ENCODE peak calls at places on chromosome 5, in seven cellular contexts. One of them, this sample, is unnamed.
A peak's percentile ranks its signal among the peaks of the same experiment; 100 is the strongest.

GRCh38 chr5:5104550-5104949 is 35.6 kb upstream of the ADAMTS16 start:
- DNase-seq in IMR-90: no peak
- DNase-seq in H9: no peak
- DNase-seq in neuronal stem cell: no peak
- DNase-seq in mesendoderm: peak; percentile 25
- DNase-seq in H1: no peak
- DNase-seq in mesenchymal stem cell: no peak
- DNase-seq in this sample: no peak

GRCh38 chr5:80186634-80187033 is 69.2 kb downstream of the SERINC5 start:
- DNase-seq in mesenchymal stem cell: no peak
- DNase-seq in mesendoderm: no peak
- DNase-seq in neuronal stem cell: no peak
- DNase-seq in IMR-90: no peak
- DNase-seq in H9: no peak
- DNase-seq in H1: no peak
- DNase-seq in this sample: peak; percentile 86

GRCh38 chr5:43940562-43940961 is 337.6 kb downstream of the NNT start:
- DNase-seq in neuronal stem cell: no peak
- DNase-seq in H1: no peak
- DNase-seq in H9: no peak
- DNase-seq in mesenchymal stem cell: no peak
- DNase-seq in mesendoderm: no peak
- DNase-seq in IMR-90: no peak
- DNase-seq in this sample: no peak

GRCh38 chr5:148776780-148777179 is 49.6 kb upstream of the ADRB2 start:
- DNase-seq in H1: no peak
- DNase-seq in H9: no peak
- DNase-seq in IMR-90: peak; percentile 84
- DNase-seq in mesendoderm: peak; percentile 64
- DNase-seq in mesenchymal stem cell: peak; percentile 73
- DNase-seq in neuronal stem cell: no peak
- DNase-seq in this sample: peak; percentile 85

GRCh38 chr5:140038373-140038957 is 4.6 kb downstream of the NRG2 start:
- DNase-seq in neuronal stem cell: peak; percentile 73
- DNase-seq in IMR-90: peak; percentile 50
- DNase-seq in mesenchymal stem cell: peak; percentile 56
- DNase-seq in H1: no peak
- DNase-seq in H9: no peak
- DNase-seq in mesendoderm: peak; percentile 93
- DNase-seq in this sample: peak; percentile 5

GRCh38 chr5:87121315-87122170 is 146.1 kb upstream of the RASA1 start:
- DNase-seq in neuronal stem cell: no peak
- DNase-seq in mesenchymal stem cell: peak; percentile 91
- DNase-seq in mesendoderm: peak; percentile 19
- DNase-seq in H1: no peak
- DNase-seq in IMR-90: peak; percentile 91
- DNase-seq in H9: no peak
- DNase-seq in this sample: peak; percentile 59

GRCh38 chr5:170221319-170221718 is 11.5 kb upstream of the C5orf58 start:
- DNase-seq in IMR-90: peak; percentile 6
- DNase-seq in mesenchymal stem cell: peak; percentile 91
- DNase-seq in mesendoderm: peak; percentile 88
- DNase-seq in H9: no peak
- DNase-seq in neuronal stem cell: peak; percentile 82
- DNase-seq in H1: no peak
- DNase-seq in this sample: no peak

GRCh38 chr5:41641621-41642020 is 131.2 kb upstream of the PLCXD3 start:
- DNase-seq in mesendoderm: peak; percentile 12
- DNase-seq in mesenchymal stem cell: no peak
- DNase-seq in IMR-90: peak; percentile 16
- DNase-seq in H1: no peak
- DNase-seq in neuronal stem cell: no peak
- DNase-seq in H9: no peak
- DNase-seq in this sample: no peak

GRCh38 chr5:178527458-178528307 is 62.5 kb downstream of the COL23A1 start:
- DNase-seq in H9: no peak
- DNase-seq in IMR-90: no peak
- DNase-seq in mesendoderm: no peak
- DNase-seq in neuronal stem cell: no peak
- DNase-seq in H1: no peak
- DNase-seq in mesenchymal stem cell: no peak
- DNase-seq in this sample: no peak

GRCh38 chr5:89374144-89374784 is 491.3 kb upstream of the MEF2C start:
- DNase-seq in H9: no peak
- DNase-seq in H1: no peak
- DNase-seq in IMR-90: no peak
- DNase-seq in mesenchymal stem cell: no peak
- DNase-seq in mesendoderm: no peak
- DNase-seq in neuronal stem cell: no peak
- DNase-seq in this sample: no peak

GRCh38 chr5:93800988-93801811 is 59.8 kb upstream of the POU5F2 start:
- DNase-seq in mesendoderm: peak; percentile 35
- DNase-seq in IMR-90: peak; percentile 64
- DNase-seq in neuronal stem cell: peak; percentile 36
- DNase-seq in H9: no peak
- DNase-seq in mesenchymal stem cell: peak; percentile 66
- DNase-seq in H1: no peak
- DNase-seq in this sample: peak; percentile 77

GRCh38 chr5:179371681-179372675 is 26.7 kb upstream of the ADAMTS2 start:
- DNase-seq in IMR-90: no peak
- DNase-seq in H9: peak; percentile 14
- DNase-seq in neuronal stem cell: no peak
- DNase-seq in H1: no peak
- DNase-seq in mesendoderm: no peak
- DNase-seq in mesenchymal stem cell: no peak
- DNase-seq in this sample: no peak

GRCh38 chr5:150350524-150351344 is 6.8 kb upstream of the TCOF1 start:
- DNase-seq in mesendoderm: peak; percentile 92
- DNase-seq in mesenchymal stem cell: peak; percentile 79
- DNase-seq in H9: peak; percentile 90
- DNase-seq in neuronal stem cell: peak; percentile 36
- DNase-seq in IMR-90: peak; percentile 71
- DNase-seq in H1: peak; percentile 62
- DNase-seq in this sample: peak; percentile 88

GRCh38 chr5:145797336-145797735 is 37.8 kb downstream of the PRELID2 start:
- DNase-seq in H9: no peak
- DNase-seq in H1: no peak
- DNase-seq in neuronal stem cell: no peak
- DNase-seq in mesenchymal stem cell: peak; percentile 88
- DNase-seq in mesendoderm: peak; percentile 57
- DNase-seq in IMR-90: peak; percentile 59
- DNase-seq in this sample: no peak

GRCh38 chr5:135037519-135038201 is 3.6 kb upstream of the PITX1 start:
- DNase-seq in neuronal stem cell: no peak
- DNase-seq in mesendoderm: no peak
- DNase-seq in H9: no peak
- DNase-seq in mesenchymal stem cell: no peak
- DNase-seq in H1: no peak
- DNase-seq in IMR-90: no peak
- DNase-seq in this sample: no peak

GRCh38 chr5:145471831-145472616 is 363.1 kb downstream of the PRELID2 start:
- DNase-seq in neuronal stem cell: peak; percentile 23
- DNase-seq in H9: no peak
- DNase-seq in mesendoderm: peak; percentile 61
- DNase-seq in IMR-90: peak; percentile 36
- DNase-seq in H1: no peak
- DNase-seq in mesenchymal stem cell: no peak
- DNase-seq in this sample: no peak

GRCh38 chr5:94621763-94622162 is 3.3 kb downstream of the SLF1 start:
- DNase-seq in mesendoderm: no peak
- DNase-seq in H1: no peak
- DNase-seq in H9: no peak
- DNase-seq in neuronal stem cell: no peak
- DNase-seq in IMR-90: no peak
- DNase-seq in mesenchymal stem cell: no peak
- DNase-seq in this sample: no peak

GRCh38 chr5:75337366-75338021 is 474 bp downstream of the HMGCR start:
- DNase-seq in mesendoderm: peak; percentile 29
- DNase-seq in mesenchymal stem cell: no peak
- DNase-seq in H9: no peak
- DNase-seq in IMR-90: no peak
- DNase-seq in H1: no peak
- DNase-seq in neuronal stem cell: no peak
- DNase-seq in this sample: peak; percentile 52

GRCh38 chr5:117748336-117748735 is 1173.7 kb upstream of the SEMA6A start:
- DNase-seq in H9: peak; percentile 48
- DNase-seq in IMR-90: no peak
- DNase-seq in mesendoderm: no peak
- DNase-seq in H1: no peak
- DNase-seq in mesenchymal stem cell: no peak
- DNase-seq in neuronal stem cell: no peak
- DNase-seq in this sample: no peak

GRCh38 chr5:65142511-65143011 is 339.2 kb downstream of the ADAMTS6 start:
- DNase-seq in IMR-90: peak; percentile 74
- DNase-seq in H9: peak; percentile 43
- DNase-seq in H1: peak; percentile 21
- DNase-seq in neuronal stem cell: peak; percentile 82
- DNase-seq in mesendoderm: peak; percentile 95
- DNase-seq in mesenchymal stem cell: peak; percentile 58
- DNase-seq in this sample: peak; percentile 36

GRCh38 chr5:14630706-14631105 is 33.8 kb upstream of the OTULIN start:
- DNase-seq in H1: no peak
- DNase-seq in neuronal stem cell: no peak
- DNase-seq in IMR-90: no peak
- DNase-seq in H9: no peak
- DNase-seq in mesendoderm: no peak
- DNase-seq in mesenchymal stem cell: no peak
- DNase-seq in this sample: no peak

GRCh38 chr5:60841361-60841760 is 2.7 kb downstream of the ELOVL7 start:
- DNase-seq in H9: no peak
- DNase-seq in neuronal stem cell: no peak
- DNase-seq in H1: no peak
- DNase-seq in mesenchymal stem cell: no peak
- DNase-seq in mesendoderm: no peak
- DNase-seq in IMR-90: no peak
- DNase-seq in this sample: no peak

GRCh38 chr5:74638776-74639537 is 1.6 kb downstream of the ENC1 start:
- DNase-seq in H9: no peak
- DNase-seq in mesendoderm: no peak
- DNase-seq in mesenchymal stem cell: peak; percentile 60
- DNase-seq in IMR-90: peak; percentile 61
- DNase-seq in H1: no peak
- DNase-seq in neuronal stem cell: no peak
- DNase-seq in this sample: no peak

GRCh38 chr5:160280384-160281090 is 31.8 kb downstream of the CCNJL start:
- DNase-seq in IMR-90: no peak
- DNase-seq in H9: no peak
- DNase-seq in neuronal stem cell: no peak
- DNase-seq in H1: no peak
- DNase-seq in mesenchymal stem cell: no peak
- DNase-seq in mesendoderm: no peak
- DNase-seq in this sample: no peak

GRCh38 chr5:93578813-93579560 is 2.0 kb downstream of the NR2F1-AS1 start:
- DNase-seq in IMR-90: peak; percentile 72
- DNase-seq in H1: no peak
- DNase-seq in mesenchymal stem cell: peak; percentile 74
- DNase-seq in H9: peak; percentile 55
- DNase-seq in mesendoderm: no peak
- DNase-seq in neuronal stem cell: no peak
- DNase-seq in this sample: no peak

GRCh38 chr5:76601470-76601869 is 21.7 kb downstream of the F2RL2 start:
- DNase-seq in H1: no peak
- DNase-seq in IMR-90: peak; percentile 80
- DNase-seq in H9: peak; percentile 31
- DNase-seq in mesenchymal stem cell: peak; percentile 78
- DNase-seq in neuronal stem cell: peak; percentile 48
- DNase-seq in mesendoderm: peak; percentile 74
- DNase-seq in this sample: peak; percentile 21

GRCh38 chr5:151571270-151572173 is 19.6 kb downstream of the FAT2 start:
- DNase-seq in mesendoderm: no peak
- DNase-seq in IMR-90: no peak
- DNase-seq in H9: no peak
- DNase-seq in neuronal stem cell: no peak
- DNase-seq in H1: no peak
- DNase-seq in mesenchymal stem cell: no peak
- DNase-seq in this sample: no peak
- H3K27ac ChIP-seq in mesendoderm: no peak overlapping the region
- H3K27ac ChIP-seq in IMR-90: no peak overlapping the region
- H3K27ac ChIP-seq in H9: no peak overlapping the region
- H3K27ac ChIP-seq in neuronal stem cell: no peak overlapping the region
- H3K27ac ChIP-seq in H1: no peak overlapping the region
- H3K27ac ChIP-seq in mesenchymal stem cell: no peak overlapping the region
- H3K27ac ChIP-seq in this sample: no peak overlapping the region

GRCh38 chr5:16137177-16137576 is 42.4 kb downstream of the MARCHF11 start:
- DNase-seq in neuronal stem cell: no peak
- DNase-seq in mesenchymal stem cell: no peak
- DNase-seq in H1: no peak
- DNase-seq in IMR-90: no peak
- DNase-seq in H9: no peak
- DNase-seq in mesendoderm: no peak
- DNase-seq in this sample: no peak

GRCh38 chr5:16144416-16144815 is 35.2 kb downstream of the MARCHF11 start:
- DNase-seq in mesenchymal stem cell: no peak
- DNase-seq in neuronal stem cell: no peak
- DNase-seq in H9: no peak
- DNase-seq in H1: no peak
- DNase-seq in IMR-90: no peak
- DNase-seq in mesendoderm: no peak
- DNase-seq in this sample: no peak

GRCh38 chr5:16140944-16141343 is 38.6 kb downstream of the MARCHF11 start:
- DNase-seq in mesendoderm: no peak
- DNase-seq in mesenchymal stem cell: no peak
- DNase-seq in H1: no peak
- DNase-seq in H9: no peak
- DNase-seq in IMR-90: no peak
- DNase-seq in neuronal stem cell: no peak
- DNase-seq in this sample: no peak

GRCh38 chr5:16143361-16144049 is 36.1 kb downstream of the MARCHF11 start:
- DNase-seq in IMR-90: no peak
- DNase-seq in mesendoderm: no peak
- DNase-seq in mesenchymal stem cell: no peak
- DNase-seq in H1: no peak
- DNase-seq in H9: no peak
- DNase-seq in neuronal stem cell: no peak
- DNase-seq in this sample: no peak

GRCh38 chr5:16140417-16140816 is 39.2 kb downstream of the MARCHF11 start:
- DNase-seq in H9: no peak
- DNase-seq in IMR-90: no peak
- DNase-seq in neuronal stem cell: no peak
- DNase-seq in mesendoderm: no peak
- DNase-seq in H1: no peak
- DNase-seq in mesenchymal stem cell: no peak
- DNase-seq in this sample: no peak
- H2BK5ac ChIP-seq in H9: no peak overlapping the region
- H2BK5ac ChIP-seq in IMR-90: no peak overlapping the region
- H2BK5ac ChIP-seq in neuronal stem cell: no peak overlapping the region
- H2BK5ac ChIP-seq in mesendoderm: no peak overlapping the region
- H2BK5ac ChIP-seq in H1: no peak overlapping the region
- H2BK5ac ChIP-seq in mesenchymal stem cell: no peak overlapping the region
- H2BK5ac ChIP-seq in this sample: no peak overlapping the region

GRCh38 chr5:152397581-152397980 is 7.5 kb downstream of the NMUR2 start:
- DNase-seq in IMR-90: no peak
- DNase-seq in H9: no peak
- DNase-seq in mesendoderm: no peak
- DNase-seq in neuronal stem cell: no peak
- DNase-seq in mesenchymal stem cell: no peak
- DNase-seq in H1: no peak
- DNase-seq in this sample: no peak
- H3K23ac ChIP-seq in IMR-90: no peak overlapping the region
- H3K23ac ChIP-seq in H9: no peak overlapping the region
- H3K23ac ChIP-seq in mesendoderm: no peak overlapping the region
- H3K23ac ChIP-seq in neuronal stem cell: no peak overlapping the region
- H3K23ac ChIP-seq in mesenchymal stem cell: no peak overlapping the region
- H3K23ac ChIP-seq in H1: no peak overlapping the region
- H3K23ac ChIP-seq in this sample: no peak overlapping the region

GRCh38 chr5:7382588-7382987 is 13.3 kb upstream of the ADCY2 start:
- DNase-seq in IMR-90: no peak
- DNase-seq in mesenchymal stem cell: no peak
- DNase-seq in neuronal stem cell: no peak
- DNase-seq in H9: no peak
- DNase-seq in mesendoderm: no peak
- DNase-seq in H1: no peak
- DNase-seq in this sample: no peak
- H3K27ac ChIP-seq in IMR-90: no peak overlapping the region
- H3K27ac ChIP-seq in mesenchymal stem cell: no peak overlapping the region
- H3K27ac ChIP-seq in neuronal stem cell: no peak overlapping the region
- H3K27ac ChIP-seq in H9: no peak overlapping the region
- H3K27ac ChIP-seq in mesendoderm: no peak overlapping the region
- H3K27ac ChIP-seq in H1: no peak overlapping the region
- H3K27ac ChIP-seq in this sample: no peak overlapping the region

This sample was measured in trophoblast cell.